ENCODE peak calls at places on chromosomes 7 and 10, in nine cellular contexts. Q is stimulated activated CD4-positive, alpha-beta T cell treated with anti-CD3 and anti-CD28 coated beads, TNF-alpha, amount 100 ng/mL, for 4 hours; E is GM04504; J is activated T-cell treated with anti-CD3 and anti-CD28 coated beads, Interleukin-2, amount 50 U/mL, for 1 hour; N is DMS153; D is GM10248; K is SK-MEL-5; I is T-helper 1 cell; G is GM19239. V is an unnamed sample.

GRCh38 chr7:41885748-41886147 is 182.9 kb upstream of the INHBA start:
- DNase-seq in Q (no peak), E (no peak), J (no peak), N (no peak), D (no peak), K (no peak), I (no peak), G (no peak), V (no peak)

GRCh38 chr7:115603416-115603815 is 427.1 kb downstream of the TFEC start:
- DNase-seq in Q (no peak), E (no peak), J (no peak), N (no peak), D (no peak), K (peak), I (no peak), G (no peak), V (no peak)

GRCh38 chr7:1561036-1561940 is 5.3 kb upstream of the TMEM184A start:
- DNase-seq in Q (no peak), E (no peak), J (no peak), N (no peak), D (no peak), K (no peak), I (no peak), G (no peak), V (no peak)

GRCh38 chr10:43846187-43846680 is 197.6 kb upstream of the ZNF32 start:
- DNase-seq in Q (no peak), E (no peak), J (peak), N (no peak), D (no peak), K (no peak), I (peak), G (no peak), V (no peak)

GRCh38 chr7:151302531-151302930 is 39.1 kb upstream of the NUB1 start:
- DNase-seq in Q (no peak), E (no peak), J (no peak), N (no peak), D (no peak), K (no peak), I (no peak), G (no peak), V (no peak)

GRCh38 chr10:80191589-80192270 is 13.6 kb downstream of the ANXA11 start:
- DNase-seq in Q (no peak), E (no peak), J (no peak), N (no peak), D (no peak), K (no peak), I (no peak), G (no peak), V (no peak)

GRCh38 chr10:60511823-60512222 is 122.1 kb upstream of the ANK3 start:
- DNase-seq in Q (no peak), E (no peak), J (no peak), N (no peak), D (no peak), K (no peak), I (no peak), G (no peak), V (no peak)

GRCh38 chr10:94489107-94489506 is 56.5 kb upstream of the HELLS start:
- DNase-seq in Q (no peak), E (no peak), J (no peak), N (no peak), D (no peak), K (no peak), I (no peak), G (no peak), V (no peak)

GRCh38 chr10:30114871-30115270 is 55.5 kb upstream of the JCAD start:
- DNase-seq in Q (no peak), E (no peak), J (no peak), N (no peak), D (no peak), K (no peak), I (no peak), G (no peak), V (no peak)

GRCh38 chr10:78176320-78177012 is 142.8 kb downstream of the RPS24 start:
- DNase-seq in Q (no peak), E (no peak), J (no peak), N (no peak), D (no peak), K (no peak), I (no peak), G (no peak), V (no peak)

GRCh38 chr7:7992502-7992901 is 23.9 kb downstream of the GLCCI1 start:
- DNase-seq in Q (no peak), E (no peak), J (no peak), N (no peak), D (no peak), K (no peak), I (no peak), G (no peak), V (no peak)

GRCh38 chr7:25619963-25620799 is 391.9 kb upstream of the NPVF start:
- DNase-seq in Q (no peak), E (no peak), J (no peak), N (no peak), D (no peak), K (no peak), I (peak), G (no peak), V (no peak)

GRCh38 chr10:13180788-13181187 is 19.4 kb downstream of the MCM10 start:
- DNase-seq in Q (no peak), E (no peak), J (no peak), N (no peak), D (no peak), K (no peak), I (peak), G (no peak), V (no peak)

GRCh38 chr10:92342801-92343200 is 51.8 kb downstream of the MARCHF5 start:
- DNase-seq in Q (no peak), E (peak), J (no peak), N (no peak), D (no peak), K (no peak), I (no peak), G (no peak), V (no peak)

GRCh38 chr7:142808802-142809583 is 38.2 kb downstream of the PRSS2 start:
- DNase-seq in Q (peak), E (no peak), J (peak), N (no peak), D (peak), K (no peak), I (peak), G (no peak), V (peak)